ENCODE peak calls at places on chromosome 4, in four cellular contexts. One of them, this sample, is unnamed.

GRCh38 chr4:98657531-98658286 is 702 bp downstream of the TSPAN5 start:
- DNase-seq in midbrain: peak; percentile 76
- DNase-seq in activated CD4-positive, alpha-beta T cell treated with anti-CD3 and anti-CD28 coated beads for 24 hours: no peak
- DNase-seq in HFFc6: peak; percentile 59
- DNase-seq in this sample: peak; percentile 50

GRCh38 chr4:52750819-52751348 is 341 bp downstream of the ERVMER34-1 start:
- DNase-seq in activated CD4-positive, alpha-beta T cell treated with anti-CD3 and anti-CD28 coated beads for 24 hours: no peak
- DNase-seq in HFFc6: no peak
- DNase-seq in midbrain: no peak
- DNase-seq in this sample: no peak

GRCh38 chr4:45741897-45742296 is 382.0 kb downstream of the GABRG1 start:
- DNase-seq in midbrain: no peak
- DNase-seq in activated CD4-positive, alpha-beta T cell treated with anti-CD3 and anti-CD28 coated beads for 24 hours: no peak
- DNase-seq in HFFc6: no peak
- DNase-seq in this sample: no peak

GRCh38 chr4:76726141-76726540 is 171.8 kb downstream of the SOWAHB start:
- DNase-seq in midbrain: no peak
- DNase-seq in HFFc6: no peak
- DNase-seq in activated CD4-positive, alpha-beta T cell treated with anti-CD3 and anti-CD28 coated beads for 24 hours: no peak
- DNase-seq in this sample: no peak

GRCh38 chr4:48129307-48130014 is 4.6 kb downstream of the TXK start:
- DNase-seq in activated CD4-positive, alpha-beta T cell treated with anti-CD3 and anti-CD28 coated beads for 24 hours: no peak
- DNase-seq in midbrain: no peak
- DNase-seq in HFFc6: no peak
- DNase-seq in this sample: peak; percentile 21

GRCh38 chr4:153488006-153488718 is 22.0 kb downstream of the TMEM131L start:
- DNase-seq in midbrain: no peak
- DNase-seq in HFFc6: no peak
- DNase-seq in activated CD4-positive, alpha-beta T cell treated with anti-CD3 and anti-CD28 coated beads for 24 hours: peak; percentile 55
- DNase-seq in this sample: no peak

GRCh38 chr4:152115794-152116193 is 355.0 kb upstream of the GATB start:
- DNase-seq in activated CD4-positive, alpha-beta T cell treated with anti-CD3 and anti-CD28 coated beads for 24 hours: no peak
- DNase-seq in HFFc6: no peak
- DNase-seq in midbrain: no peak
- DNase-seq in this sample: no peak

GRCh38 chr4:119046263-119046662 is 89.4 kb upstream of the MYOZ2 start:
- DNase-seq in HFFc6: no peak
- DNase-seq in activated CD4-positive, alpha-beta T cell treated with anti-CD3 and anti-CD28 coated beads for 24 hours: no peak
- DNase-seq in midbrain: no peak
- DNase-seq in this sample: no peak

GRCh38 chr4:19614171-19614570 is 637.5 kb upstream of the SLIT2 start:
- DNase-seq in midbrain: no peak
- DNase-seq in HFFc6: no peak
- DNase-seq in activated CD4-positive, alpha-beta T cell treated with anti-CD3 and anti-CD28 coated beads for 24 hours: no peak
- DNase-seq in this sample: no peak

GRCh38 chr4:186943607-186943908 is 219.9 kb upstream of the FAT1 start:
- DNase-seq in activated CD4-positive, alpha-beta T cell treated with anti-CD3 and anti-CD28 coated beads for 24 hours: no peak
- DNase-seq in midbrain: no peak
- DNase-seq in HFFc6: no peak
- DNase-seq in this sample: no peak

GRCh38 chr4:7193040-7193958 is 961 bp downstream of the SORCS2 start:
- DNase-seq in HFFc6: no peak
- DNase-seq in activated CD4-positive, alpha-beta T cell treated with anti-CD3 and anti-CD28 coated beads for 24 hours: no peak
- DNase-seq in midbrain: no peak
- DNase-seq in this sample: no peak

GRCh38 chr4:136311774-136312173 is 1220.5 kb downstream of the PCDH18 start:
- DNase-seq in midbrain: no peak
- DNase-seq in activated CD4-positive, alpha-beta T cell treated with anti-CD3 and anti-CD28 coated beads for 24 hours: no peak
- DNase-seq in HFFc6: no peak
- DNase-seq in this sample: no peak